ENCODE peak calls at places on chromosomes 7 and 10, in four cellular contexts. P is hepatocyte, W is suprapubic skin, U is body of pancreas. I is an unnamed sample. For H3K4me1, the result is how much of the 10 kb centered on the place peaks cover.

GRCh38 chr7:81882086-81882485 is 112.2 kb upstream of the HGF start:
- DNase-seq in P (no peak), W (no peak), U (no peak), I (no peak)

GRCh38 chr7:155213955-155214327 is 83.7 kb upstream of the INSIG1 start:
- DNase-seq in P (no peak), W (peak), U (no peak), I (no peak)

GRCh38 chr7:117790731-117791130 is 82.5 kb downstream of the CTTNBP2 start:
- DNase-seq in P (no peak), W (no peak), U (no peak), I (no peak)

GRCh38 chr7:41189866-41190265 is 513.0 kb downstream of the INHBA start:
- DNase-seq in P (peak), W (no peak), U (no peak), I (no peak)

GRCh38 chr10:79054203-79055099 is 14.3 kb upstream of the ZMIZ1 start:
- DNase-seq in P (peak), W (peak), U (peak), I (peak)

GRCh38 chr7:15503603-15504280 is 58.1 kb downstream of the AGMO start:
- DNase-seq in P (no peak), W (no peak), U (no peak), I (no peak)

GRCh38 chr7:95861041-95861440 is 88.7 kb downstream of the DYNC1I1 start:
- DNase-seq in P (no peak), W (no peak), U (no peak), I (no peak)

GRCh38 chr10:32471232-32471631 is 25.3 kb downstream of the CCDC7 start:
- DNase-seq in P (no peak), W (no peak), U (no peak), I (no peak)

GRCh38 chr10:130215918-130216205 is 79.7 kb downstream of the GLRX3 start:
- DNase-seq in P (no peak), W (peak), U (no peak), I (no peak)

GRCh38 chr10:4255751-4256150 is 470.7 kb upstream of the KLF6 start:
- DNase-seq in P (no peak), W (no peak), U (no peak), I (no peak)

GRCh38 chr7:44325811-44326241 is 432 bp upstream of the CAMK2B start:
- DNase-seq in P (no peak), W (no peak), U (no peak), I (no peak)

GRCh38 chr7:138886501-138886917 is 88.5 kb upstream of the ATP6V0A4 start:
- DNase-seq in P (peak), W (no peak), U (peak), I (no peak)

GRCh38 chr10:104317195-104318095 is 20.8 kb downstream of the ITPRIP start:
- DNase-seq in P (peak), W (no peak), U (no peak), I (no peak)

GRCh38 chr10:3978174-3978573 is 193.2 kb upstream of the KLF6 start:
- DNase-seq in P (no peak), W (no peak), U (no peak), I (no peak)

GRCh38 chr7:100130608-100131453 is 4.1 kb downstream of the MBLAC1 start:
- DNase-seq in P (peak), W (no peak), U (peak), I (peak)

GRCh38 chr10:69405221-69405620 is 11.5 kb downstream of the TACR2 start:
- DNase-seq in P (no peak), W (no peak), U (no peak), I (no peak)

GRCh38 chr10:29117781-29118180 is 171.1 kb upstream of the LYZL1 start:
- DNase-seq in P (no peak), W (no peak), U (no peak), I (no peak)

GRCh38 chr7:104327963-104328307 is 468 bp upstream of the LHFPL3 start:
- DNase-seq in P (peak), W (no peak), U (no peak), I (no peak)

GRCh38 chr7:102916426-102916825 is 3.6 kb downstream of the LRRC17 start:
- DNase-seq in P (no peak), W (no peak), U (no peak), I (no peak)

GRCh38 chr7:22723642-22724041 is 3.4 kb upstream of the IL6 start:
- DNase-seq in P (no peak), W (no peak), U (no peak), I (no peak)

GRCh38 chr7:28350610-28351009 is 61.7 kb upstream of the CREB5 start:
- DNase-seq in P (peak), W (no peak), U (no peak), I (no peak)

GRCh38 chr7:69246758-69247157 is 351.5 kb upstream of the AUTS2 start:
- DNase-seq in P (no peak), W (peak), U (no peak), I (peak)

GRCh38 chr7:69433086-69433485 is 165.2 kb upstream of the AUTS2 start:
- DNase-seq in P (no peak), W (no peak), U (no peak), I (no peak)

GRCh38 chr7:30029696-30030095 is 1.5 kb downstream of the PLEKHA8 start:
- DNase-seq in P (peak), W (no peak), U (no peak), I (no peak)

GRCh38 chr10:24162236-24162635 is 46.7 kb upstream of the KIAA1217 start:
- DNase-seq in P (no peak), W (no peak), U (no peak), I (no peak)

GRCh38 chr10:49766484-49766883 is 4.4 kb upstream of the OGDHL start:
- DNase-seq in P (no peak), W (no peak), U (no peak), I (no peak)

GRCh38 chr10:62437696-62438095 is 63.5 kb downstream of the ZNF365 start:
- DNase-seq in P (peak), W (no peak), U (no peak), I (no peak)

GRCh38 chr7:45660901-45661211 is 86.7 kb downstream of the ADCY1 start:
- DNase-seq in P (no peak), W (peak), U (no peak), I (no peak)

GRCh38 chr7:128221929-128222403 is 19.1 kb upstream of the LEP start:
- DNase-seq in P (peak), W (no peak), U (no peak), I (no peak)

GRCh38 chr10:87685832-87686589 is 26.3 kb downstream of the PAPSS2 start:
- DNase-seq in P (no peak), W (no peak), U (no peak), I (no peak)

GRCh38 chr7:36967387-36967786 is 243.1 kb upstream of the AOAH start:
- DNase-seq in P (peak), W (no peak), U (peak), I (peak)

GRCh38 chr10:71638087-71638576 is 81.4 kb downstream of the C10orf105 start:
- DNase-seq in P (peak), W (no peak), U (no peak), I (peak)

DNA sequence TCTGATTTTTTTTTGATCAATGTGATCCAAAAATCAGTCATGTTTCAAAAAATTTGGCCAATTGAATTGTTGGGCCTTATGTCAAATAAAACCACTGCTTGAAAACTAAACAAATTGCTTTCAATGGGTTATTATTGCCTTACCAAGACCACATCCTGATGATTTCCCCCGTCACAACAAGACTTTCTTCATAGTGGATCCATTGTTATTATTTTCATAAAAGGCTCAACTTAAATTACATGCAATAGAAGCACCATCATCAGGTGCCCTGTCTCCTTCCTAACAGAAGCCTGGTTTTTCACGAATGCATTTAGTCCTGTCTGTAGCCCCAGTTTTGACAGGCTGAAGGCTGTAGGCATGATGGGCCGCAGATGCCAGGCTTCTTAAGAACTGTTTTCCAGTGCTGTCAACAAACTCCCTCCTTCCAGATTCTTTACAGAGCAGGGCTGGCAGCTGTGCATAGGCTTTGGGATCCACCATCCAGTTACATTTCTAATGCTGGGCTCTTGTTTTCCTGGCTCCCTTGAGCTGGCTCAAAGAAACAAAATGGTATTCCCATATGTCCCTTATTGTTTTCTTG is 302.1 kb downstream of the TWIST1 start:
- DNase-seq in P (no peak), W (no peak), U (no peak), I (no peak)
- H3K4me3 ChIP-seq in P (no peak), W (no peak), U (no peak), I (no peak)

GRCh38 chr10:17412323-17412722 is 42.1 kb downstream of the ST8SIA6 start:
- DNase-seq in P (no peak), W (no peak), U (peak), I (no peak)

GRCh38 chr10:17407040-17407439 is 47.4 kb downstream of the ST8SIA6 start:
- DNase-seq in P (no peak), W (no peak), U (no peak), I (no peak)

GRCh38 chr10:17410907-17411306 is 43.5 kb downstream of the ST8SIA6 start:
- DNase-seq in P (no peak), W (no peak), U (no peak), I (no peak)

GRCh38 chr10:17406036-17406834 is 48.2 kb downstream of the ST8SIA6 start:
- DNase-seq in P (peak), W (no peak), U (no peak), I (no peak)

DNA sequence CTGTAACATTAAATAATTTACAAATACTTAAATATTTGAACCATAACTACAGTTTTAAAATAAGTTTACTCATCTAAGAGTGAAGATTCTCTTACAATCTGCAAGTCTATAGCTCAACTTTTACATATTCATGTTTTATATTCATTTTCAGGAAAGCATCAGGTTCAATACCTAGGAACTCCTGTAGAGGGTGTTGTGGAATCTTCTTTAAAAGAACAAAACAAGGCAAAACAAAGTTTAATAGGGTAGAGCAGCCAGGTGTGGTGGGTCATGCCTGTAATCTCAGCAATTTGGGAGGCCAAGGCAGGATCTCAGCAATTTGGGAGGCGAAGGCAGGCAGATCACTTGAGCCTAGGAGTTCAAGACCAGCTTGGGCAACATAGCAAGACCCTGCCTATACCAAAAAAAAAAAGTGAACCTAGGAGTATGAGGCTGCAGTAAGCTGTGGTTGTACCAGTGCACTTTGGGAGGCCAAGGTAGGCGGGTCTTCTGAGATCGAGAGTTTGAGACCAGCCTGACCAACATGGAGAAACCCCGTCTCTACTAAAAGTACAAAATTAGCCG is 45.1 kb downstream of the ST8SIA6 start:
- DNase-seq in P (no peak), W (no peak), U (no peak), I (no peak)
- TF ChIP-seq CTCF in P (peak), W (no peak), U (peak), I (no peak)

DNA sequence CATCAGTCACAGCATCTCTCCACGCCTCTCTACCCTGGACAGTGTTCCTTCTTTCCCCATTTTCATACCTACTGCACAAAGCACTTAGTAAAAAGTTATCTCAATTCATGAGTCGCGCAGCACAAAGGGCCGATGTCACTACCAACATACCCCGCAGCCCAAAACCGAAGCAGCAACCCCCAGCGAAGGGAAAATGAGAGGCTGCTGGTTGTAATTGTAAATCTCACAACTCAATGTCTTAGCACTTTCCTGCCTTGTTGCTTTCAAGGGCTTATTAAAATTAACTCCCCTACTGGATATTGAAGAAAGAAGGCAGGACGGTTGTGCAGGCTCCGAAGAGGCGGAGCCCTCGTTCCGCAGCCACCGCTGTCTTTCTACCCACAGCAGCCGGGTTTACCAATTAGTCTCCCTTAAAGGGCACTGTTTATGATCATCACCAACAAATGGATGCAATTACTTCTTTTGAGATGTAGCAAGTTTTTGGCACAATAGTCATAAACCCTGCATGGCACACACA is 6.5 kb downstream of the DIP2C start:
- DNase-seq in P (no peak), W (peak), U (no peak), I (no peak)
- H3K4me1 ChIP-seq in P (under half), W (under half), U (under half), I (under half)

DNA sequence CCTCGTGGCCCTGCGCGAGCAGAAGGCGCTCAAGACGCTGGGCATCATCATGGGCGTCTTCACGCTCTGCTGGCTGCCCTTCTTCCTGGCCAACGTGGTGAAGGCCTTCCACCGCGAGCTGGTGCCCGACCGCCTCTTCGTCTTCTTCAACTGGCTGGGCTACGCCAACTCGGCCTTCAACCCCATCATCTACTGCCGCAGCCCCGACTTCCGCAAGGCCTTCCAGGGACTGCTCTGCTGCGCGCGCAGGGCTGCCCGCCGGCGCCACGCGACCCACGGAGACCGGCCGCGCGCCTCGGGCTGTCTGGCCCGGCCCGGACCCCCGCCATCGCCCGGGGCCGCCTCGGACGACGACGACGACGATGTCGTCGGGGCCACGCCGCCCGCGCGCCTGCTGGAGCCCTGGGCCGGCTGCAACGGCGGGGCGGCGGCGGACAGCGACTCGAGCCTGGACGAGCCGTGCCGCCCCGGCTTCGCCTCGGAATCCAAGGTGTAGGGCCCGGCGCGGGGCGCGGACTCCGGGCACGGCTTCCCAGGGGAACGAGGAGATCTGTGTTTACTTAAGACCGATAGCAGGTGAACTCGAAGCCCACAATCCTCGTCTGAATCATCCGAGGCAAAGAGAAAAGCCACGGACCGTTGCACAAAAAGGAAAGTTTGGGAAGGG is 1.5 kb downstream of the ADRB1 start:
- DNase-seq in P (peak), W (no peak), U (peak), I (peak)
- H3K4me3 ChIP-seq in P (no peak), W (peak), U (no peak), I (peak)

GRCh38 chr7:132251327-132251659 is 325.0 kb downstream of the PLXNA4 start:
- DNase-seq in P (peak), W (peak), U (peak), I (peak)

GRCh38 chr7:132250480-132251326 is 325.6 kb downstream of the PLXNA4 start:
- DNase-seq in P (no peak), W (no peak), U (no peak), I (no peak)

GRCh38 chr7:132248841-132249590 is 327.3 kb downstream of the PLXNA4 start:
- DNase-seq in P (no peak), W (no peak), U (no peak), I (no peak)

GRCh38 chr7:132247995-132248618 is 328.2 kb downstream of the PLXNA4 start:
- DNase-seq in P (no peak), W (no peak), U (no peak), I (no peak)

DNA sequence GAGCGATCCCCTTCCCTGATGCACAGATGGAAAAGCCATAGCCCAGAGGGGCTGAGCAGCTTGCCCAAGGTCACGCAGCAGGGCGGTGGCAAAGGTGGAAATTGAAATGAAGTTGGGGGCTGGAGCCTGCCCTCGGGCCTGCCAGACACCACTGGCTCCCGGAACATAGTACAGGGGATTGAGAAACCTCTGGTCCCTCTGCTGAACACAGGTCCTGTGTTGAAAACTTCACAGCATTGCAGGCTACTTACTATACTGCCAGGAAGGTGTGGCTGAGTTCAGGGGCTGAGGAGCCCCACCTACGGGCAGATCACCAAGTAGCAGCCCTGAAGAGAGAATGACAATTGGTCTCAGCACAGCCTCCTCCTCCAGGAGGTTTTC is 326.7 kb downstream of the PLXNA4 start:
- DNase-seq in P (peak), W (no peak), U (no peak), I (peak)
- TF ChIP-seq CTCF in P (peak), W (no peak), U (no peak), I (peak)

GRCh38 chr10:100372415-100373297 is 25.6 kb downstream of the SCD start:
- DNase-seq in P (no peak), W (no peak), U (no peak), I (no peak)

GRCh38 chr10:100370561-100370975 is 23.5 kb downstream of the SCD start:
- DNase-seq in P (peak), W (no peak), U (peak), I (peak)

GRCh38 chr10:100364735-100365391 is 17.8 kb downstream of the SCD start:
- DNase-seq in P (peak), W (peak), U (peak), I (peak)

GRCh38 chr10:100370976-100371706 is 24.1 kb downstream of the SCD start:
- DNase-seq in P (peak), W (peak), U (peak), I (peak)

GRCh38 chr10:100368721-100369120 is 21.7 kb downstream of the SCD start:
- DNase-seq in P (no peak), W (no peak), U (no peak), I (no peak)
- H3K4me1 ChIP-seq in P (under half), W (half or more), U (half or more), I (under half)

DNA sequence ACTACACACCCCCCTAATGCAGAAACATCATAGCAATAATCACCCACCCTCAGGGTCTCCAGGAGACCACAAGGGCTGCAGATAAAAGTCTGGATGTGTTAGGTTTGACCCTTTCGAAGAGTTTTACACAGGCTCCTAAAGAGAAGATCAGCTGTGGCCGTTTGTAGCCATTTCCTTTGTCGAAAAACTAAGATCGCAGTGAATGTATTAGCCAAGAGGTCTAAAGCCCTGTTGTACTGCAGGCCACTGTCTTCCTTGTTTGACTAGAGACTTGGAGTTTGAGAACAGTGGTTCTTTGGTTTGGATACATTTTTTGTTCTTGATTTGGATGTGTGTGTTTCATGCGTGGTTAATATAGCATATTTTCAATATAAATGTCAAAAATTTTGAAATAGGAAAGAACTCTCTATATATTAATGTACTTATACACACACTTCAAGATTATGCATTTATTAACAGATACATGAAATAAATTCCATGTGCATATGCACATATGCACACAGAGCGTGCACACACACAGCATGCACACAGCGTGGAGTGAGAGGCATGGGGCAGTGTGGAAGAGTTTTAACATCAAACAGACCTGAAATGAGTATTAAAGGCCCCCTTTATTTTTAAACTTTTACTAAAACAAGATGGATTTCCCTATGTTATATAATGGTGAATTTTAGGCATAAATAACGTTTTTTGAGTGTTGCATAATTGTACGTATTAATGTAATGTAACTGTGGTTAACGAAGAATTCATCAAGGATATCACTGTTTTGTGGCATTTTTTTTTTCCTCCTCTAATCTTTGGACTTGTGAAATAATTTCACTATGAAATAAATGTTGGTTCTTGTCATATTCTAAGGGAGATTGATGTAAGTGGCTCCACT is 2.2 kb downstream of the IKZF1 start:
- DNase-seq in P (no peak), W (no peak), U (no peak), I (no peak)
- H3K4me3 ChIP-seq in P (no peak), W (peak), U (no peak), I (peak)

I was measured in transverse colon.